ENCODE peak calls at places on chromosomes 12 and 14, in six cellular contexts. One of them, this sample, is unnamed.

GRCh38 chr12:64104376-64104775 is 117.7 kb downstream of the KICS2 start:
- DNase-seq in ovary: peak; percentile 36
- DNase-seq in sigmoid colon: peak; percentile 90
- DNase-seq in A549: no peak
- DNase-seq in transverse colon: peak; percentile 25
- DNase-seq in tibial nerve: no peak
- DNase-seq in this sample: no peak

GRCh38 chr12:131940121-131940520 is 9.6 kb upstream of the EP400 start:
- DNase-seq in ovary: no peak
- DNase-seq in sigmoid colon: peak; percentile 38
- DNase-seq in A549: no peak
- DNase-seq in transverse colon: no peak
- DNase-seq in tibial nerve: no peak
- DNase-seq in this sample: peak; percentile 74

GRCh38 chr12:108315486-108316105 is 23.5 kb downstream of the CMKLR1 start:
- DNase-seq in ovary: no peak
- DNase-seq in sigmoid colon: no peak
- DNase-seq in A549: no peak
- DNase-seq in transverse colon: no peak
- DNase-seq in tibial nerve: no peak
- DNase-seq in this sample: no peak

GRCh38 chr14:51846631-51847488 is 13.6 kb upstream of the GNG2 start:
- DNase-seq in ovary: no peak
- DNase-seq in sigmoid colon: peak; percentile 68
- DNase-seq in A549: no peak
- DNase-seq in transverse colon: peak; percentile 67
- DNase-seq in tibial nerve: peak; percentile 59
- DNase-seq in this sample: peak; percentile 66

GRCh38 chr12:39505025-39505424 is 62.1 kb upstream of the KIF21A start:
- DNase-seq in ovary: no peak
- DNase-seq in sigmoid colon: no peak
- DNase-seq in A549: no peak
- DNase-seq in transverse colon: no peak
- DNase-seq in tibial nerve: no peak
- DNase-seq in this sample: no peak

GRCh38 chr12:46523446-46523845 is 150.9 kb upstream of the SLC38A2 start:
- DNase-seq in ovary: no peak
- DNase-seq in sigmoid colon: no peak
- DNase-seq in A549: peak; percentile 33
- DNase-seq in transverse colon: no peak
- DNase-seq in tibial nerve: no peak
- DNase-seq in this sample: no peak

GRCh38 chr12:109777544-109777943 is 55.7 kb downstream of the TRPV4 start:
- DNase-seq in ovary: no peak
- DNase-seq in sigmoid colon: no peak
- DNase-seq in A549: peak; percentile 86
- DNase-seq in transverse colon: peak; percentile 25
- DNase-seq in tibial nerve: no peak
- DNase-seq in this sample: no peak

GRCh38 chr12:57479376-57480115 is at the start of gene ARHGAP9:
- DNase-seq in ovary: no peak
- DNase-seq in sigmoid colon: no peak
- DNase-seq in A549: no peak
- DNase-seq in transverse colon: no peak
- DNase-seq in tibial nerve: no peak
- DNase-seq in this sample: no peak

GRCh38 chr12:70711831-70712230 is 74.6 kb upstream of the PTPRB start:
- DNase-seq in ovary: no peak
- DNase-seq in sigmoid colon: no peak
- DNase-seq in A549: no peak
- DNase-seq in transverse colon: no peak
- DNase-seq in tibial nerve: no peak
- DNase-seq in this sample: no peak

GRCh38 chr12:88544991-88545684 is 35.1 kb downstream of the KITLG start:
- DNase-seq in ovary: no peak
- DNase-seq in sigmoid colon: no peak
- DNase-seq in A549: no peak
- DNase-seq in transverse colon: no peak
- DNase-seq in tibial nerve: no peak
- DNase-seq in this sample: no peak

GRCh38 chr14:68607081-68607851 is 185.6 kb downstream of the ZFP36L1 start:
- DNase-seq in ovary: peak; percentile 78
- DNase-seq in sigmoid colon: no peak
- DNase-seq in A549: no peak
- DNase-seq in transverse colon: peak; percentile 37
- DNase-seq in tibial nerve: no peak
- DNase-seq in this sample: peak; percentile 68

GRCh38 chr14:44745371-44745770 is 216.4 kb downstream of the KLHL28 start:
- DNase-seq in ovary: no peak
- DNase-seq in sigmoid colon: no peak
- DNase-seq in A549: no peak
- DNase-seq in transverse colon: no peak
- DNase-seq in tibial nerve: no peak
- DNase-seq in this sample: no peak

GRCh38 chr14:21047378-21047781 is 5.2 kb downstream of the RNASE7 start:
- DNase-seq in ovary: no peak
- DNase-seq in sigmoid colon: no peak
- DNase-seq in A549: no peak
- DNase-seq in transverse colon: no peak
- DNase-seq in tibial nerve: no peak
- DNase-seq in this sample: no peak

GRCh38 chr14:34872822-34873590 is 2.2 kb downstream of the BAZ1A start:
- DNase-seq in ovary: no peak
- DNase-seq in sigmoid colon: peak; percentile 70
- DNase-seq in A549: peak; percentile 46
- DNase-seq in transverse colon: peak; percentile 16
- DNase-seq in tibial nerve: peak; percentile 12
- DNase-seq in this sample: no peak

GRCh38 chr14:60323199-60323891 is 74.3 kb downstream of the PPM1A start:
- DNase-seq in ovary: no peak
- DNase-seq in sigmoid colon: no peak
- DNase-seq in A549: no peak
- DNase-seq in transverse colon: no peak
- DNase-seq in tibial nerve: no peak
- DNase-seq in this sample: no peak

GRCh38 chr14:104897286-104898194 is 27.1 kb upstream of the PLD4 start:
- DNase-seq in ovary: peak; percentile 42
- DNase-seq in sigmoid colon: peak; percentile 62
- DNase-seq in A549: no peak
- DNase-seq in transverse colon: no peak
- DNase-seq in tibial nerve: no peak
- DNase-seq in this sample: peak; percentile 72

GRCh38 chr12:50401383-50402155 is 884 bp downstream of the LARP4 start:
- DNase-seq in ovary: no peak
- DNase-seq in sigmoid colon: peak; percentile 67
- DNase-seq in A549: no peak
- DNase-seq in transverse colon: peak; percentile 13
- DNase-seq in tibial nerve: peak; percentile 47
- DNase-seq in this sample: peak; percentile 29

GRCh38 chr12:100936661-100937060 is 142.1 kb downstream of the ANO4 start:
- DNase-seq in ovary: no peak
- DNase-seq in sigmoid colon: no peak
- DNase-seq in A549: no peak
- DNase-seq in transverse colon: no peak
- DNase-seq in tibial nerve: no peak
- DNase-seq in this sample: no peak

GRCh38 chr12:117803013-117803412 is 165.8 kb downstream of the KSR2 start:
- DNase-seq in ovary: no peak
- DNase-seq in sigmoid colon: no peak
- DNase-seq in A549: no peak
- DNase-seq in transverse colon: peak; percentile 85
- DNase-seq in tibial nerve: no peak
- DNase-seq in this sample: no peak

GRCh38 chr14:95394981-95395737 is 75.5 kb upstream of the CLMN start:
- DNase-seq in ovary: no peak
- DNase-seq in sigmoid colon: peak; percentile 25
- DNase-seq in A549: no peak
- DNase-seq in transverse colon: no peak
- DNase-seq in tibial nerve: no peak
- DNase-seq in this sample: no peak

GRCh38 chr12:54980341-54980740 is 4.2 kb downstream of the TESPA1 start:
- DNase-seq in ovary: no peak
- DNase-seq in sigmoid colon: no peak
- DNase-seq in A549: no peak
- DNase-seq in transverse colon: no peak
- DNase-seq in tibial nerve: no peak
- DNase-seq in this sample: no peak

GRCh38 chr12:132222096-132222807 is 78.0 kb downstream of the NOC4L start:
- DNase-seq in ovary: no peak
- DNase-seq in sigmoid colon: no peak
- DNase-seq in A549: peak; percentile 52
- DNase-seq in transverse colon: no peak
- DNase-seq in tibial nerve: no peak
- DNase-seq in this sample: no peak

GRCh38 chr12:122371475-122372045 is 50.9 kb downstream of the CLIP1 start:
- DNase-seq in ovary: no peak
- DNase-seq in sigmoid colon: no peak
- DNase-seq in A549: no peak
- DNase-seq in transverse colon: no peak
- DNase-seq in tibial nerve: no peak
- DNase-seq in this sample: no peak

DNA sequence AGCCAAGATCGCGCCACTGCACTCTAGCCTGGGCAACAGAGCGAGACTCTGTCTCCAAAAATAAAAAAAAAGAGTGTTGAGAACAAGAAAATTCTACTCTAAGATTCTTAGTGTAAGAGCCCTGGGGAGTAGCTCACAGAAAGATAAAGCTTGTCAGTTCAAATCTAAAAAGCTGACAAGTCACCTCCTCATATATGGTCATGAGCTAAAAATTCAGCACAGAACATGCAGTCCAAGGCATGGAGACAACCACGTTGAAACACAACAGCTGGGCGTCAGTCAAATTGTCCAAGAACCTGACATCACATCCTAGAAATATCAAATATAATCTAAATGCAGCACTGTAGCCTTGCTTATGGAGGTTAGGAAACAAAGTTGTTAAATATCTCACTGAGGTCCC is 47.8 kb downstream of the CLIP1 start:
- DNase-seq in ovary: no peak
- DNase-seq in sigmoid colon: no peak
- DNase-seq in A549: no peak
- DNase-seq in transverse colon: no peak
- DNase-seq in tibial nerve: no peak
- DNase-seq in this sample: no peak
- TF ChIP-seq EP300 in ovary: no peak
- TF ChIP-seq EP300 in sigmoid colon: peak; percentile 71
- TF ChIP-seq EP300 in A549: no peak
- TF ChIP-seq EP300 in transverse colon: peak; percentile 60
- TF ChIP-seq EP300 in tibial nerve: no peak
- TF ChIP-seq EP300 in this sample: peak; percentile 94

DNA sequence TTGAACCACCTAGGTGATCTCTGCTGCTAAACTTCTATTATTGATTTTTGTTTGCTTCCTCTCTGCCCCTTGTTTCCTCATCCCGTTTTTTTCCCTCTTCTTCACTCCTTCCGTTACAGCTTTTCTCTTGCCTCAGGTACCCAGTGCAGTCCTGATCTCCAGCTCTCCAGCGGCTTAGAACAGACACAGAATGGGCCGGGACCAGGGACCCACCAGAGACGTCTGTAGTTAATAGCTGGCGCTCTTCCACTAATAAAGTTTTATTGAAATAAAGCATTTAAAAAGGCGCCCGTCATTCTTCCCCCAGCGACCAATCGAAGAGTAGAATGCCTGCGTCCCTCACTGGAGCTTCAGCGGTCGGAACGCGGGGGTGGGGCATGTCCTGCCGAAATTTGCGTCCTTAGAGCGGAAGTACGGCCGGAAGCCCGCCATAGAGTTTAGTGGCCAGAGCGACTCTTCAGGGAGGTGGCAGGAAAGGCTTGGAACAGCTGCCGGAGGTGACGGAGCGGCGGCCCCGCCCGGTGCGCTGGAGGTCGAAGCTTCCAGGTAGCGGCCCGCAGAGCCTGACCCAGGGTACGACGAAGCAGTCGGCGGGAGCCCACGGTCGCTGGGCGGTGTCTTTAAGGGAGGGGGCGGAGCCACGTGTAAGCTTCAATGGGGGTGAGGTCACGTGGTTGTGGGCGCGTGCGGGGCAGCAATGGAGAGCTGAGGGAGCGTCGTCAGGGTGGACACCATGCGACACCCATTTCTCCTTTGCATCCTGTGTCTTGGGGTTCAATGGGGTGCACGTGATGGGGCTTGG is at the start of gene COPS7A:
- DNase-seq in ovary: peak; percentile 97
- DNase-seq in sigmoid colon: peak; percentile 99
- DNase-seq in A549: peak; percentile 99
- DNase-seq in transverse colon: peak; percentile 99
- DNase-seq in tibial nerve: peak; percentile 92
- DNase-seq in this sample: peak; percentile 98
- TF ChIP-seq EP300 in ovary: peak; percentile 20
- TF ChIP-seq EP300 in sigmoid colon: no peak
- TF ChIP-seq EP300 in A549: no peak
- TF ChIP-seq EP300 in transverse colon: peak; percentile 24
- TF ChIP-seq EP300 in tibial nerve: peak; percentile 88
- TF ChIP-seq EP300 in this sample: no peak

DNA sequence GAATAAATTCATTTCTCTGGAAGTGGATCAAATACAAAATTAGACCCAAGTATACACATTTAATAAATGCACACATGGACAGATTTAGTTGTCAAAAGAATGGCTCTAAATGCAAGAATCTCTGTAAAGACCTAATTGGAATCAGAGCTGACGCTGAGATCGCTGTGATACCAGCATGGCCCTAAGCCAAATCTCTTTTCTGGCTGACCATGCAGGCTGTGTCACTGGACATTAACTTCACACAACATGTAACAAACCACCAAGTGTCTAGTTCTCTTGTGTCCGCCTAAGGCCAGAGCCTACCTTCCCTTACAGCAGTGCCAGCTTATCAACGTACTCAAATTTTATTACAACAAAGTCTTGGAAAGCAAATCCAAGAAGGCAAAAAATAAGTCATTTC is 127.5 kb downstream of the MED13L start:
- DNase-seq in ovary: no peak
- DNase-seq in sigmoid colon: no peak
- DNase-seq in A549: no peak
- DNase-seq in transverse colon: no peak
- DNase-seq in tibial nerve: no peak
- DNase-seq in this sample: no peak
- TF ChIP-seq EP300 in ovary: no peak
- TF ChIP-seq EP300 in sigmoid colon: no peak
- TF ChIP-seq EP300 in A549: no peak
- TF ChIP-seq EP300 in transverse colon: no peak
- TF ChIP-seq EP300 in tibial nerve: no peak
- TF ChIP-seq EP300 in this sample: no peak

GRCh38 chr14:74262076-74262475 is 22.8 kb downstream of the VSX2 start:
- DNase-seq in ovary: no peak
- DNase-seq in sigmoid colon: no peak
- DNase-seq in A549: no peak
- DNase-seq in transverse colon: no peak
- DNase-seq in tibial nerve: no peak
- DNase-seq in this sample: no peak

GRCh38 chr14:74261288-74261687 is 22.0 kb downstream of the VSX2 start:
- DNase-seq in ovary: no peak
- DNase-seq in sigmoid colon: no peak
- DNase-seq in A549: no peak
- DNase-seq in transverse colon: no peak
- DNase-seq in tibial nerve: no peak
- DNase-seq in this sample: no peak

GRCh38 chr14:74259513-74259912 is 20.3 kb downstream of the VSX2 start:
- DNase-seq in ovary: no peak
- DNase-seq in sigmoid colon: no peak
- DNase-seq in A549: no peak
- DNase-seq in transverse colon: no peak
- DNase-seq in tibial nerve: no peak
- DNase-seq in this sample: no peak

GRCh38 chr14:74258705-74259035 is 19.4 kb downstream of the VSX2 start:
- DNase-seq in ovary: no peak
- DNase-seq in sigmoid colon: no peak
- DNase-seq in A549: no peak
- DNase-seq in transverse colon: no peak
- DNase-seq in tibial nerve: no peak
- DNase-seq in this sample: no peak

GRCh38 chr14:74260525-74261233 is 21.4 kb downstream of the VSX2 start:
- DNase-seq in ovary: no peak
- DNase-seq in sigmoid colon: no peak
- DNase-seq in A549: no peak
- DNase-seq in transverse colon: no peak
- DNase-seq in tibial nerve: no peak
- DNase-seq in this sample: no peak
- TF ChIP-seq EP300 in ovary: no peak
- TF ChIP-seq EP300 in sigmoid colon: no peak
- TF ChIP-seq EP300 in A549: no peak
- TF ChIP-seq EP300 in transverse colon: no peak
- TF ChIP-seq EP300 in tibial nerve: no peak
- TF ChIP-seq EP300 in this sample: no peak